ENCODE peak calls at places on chromosomes 16 and 17, in four cellular contexts. B is activated naive CD8-positive, alpha-beta T cell treated with anti-CD3 and anti-CD28 coated beads for 36 hours; R is stimulated activated CD8-positive, alpha-beta memory T cell treated with anti-CD3 and anti-CD28 coated beads, Interleukin-7, amount 100 ng/mL, for 24 hours; Z is skeletal muscle cell. K is an unnamed sample.

GRCh38 chr16:78462261-78463208 is 363.1 kb downstream of the WWOX start:
- DNase-seq in B (no peak), R (no peak), Z (no peak), K (no peak)

GRCh38 chr16:8634991-8635736 is 13.7 kb downstream of the METTL22 start:
- DNase-seq in B (no peak), R (no peak), Z (no peak), K (no peak)

GRCh38 chr17:48541036-48541573 is 3.8 kb downstream of the HOXB2 start:
- DNase-seq in B (no peak), R (no peak), Z (no peak), K (no peak)

GRCh38 chr16:55043499-55043898 is 112.8 kb downstream of the IRX5 start:
- DNase-seq in B (no peak), R (no peak), Z (no peak), K (no peak)

GRCh38 chr16:57186630-57187507 is 740 bp downstream of the RSPRY1 start:
- DNase-seq in B (peak), R (no peak), Z (no peak), K (peak)

GRCh38 chr17:30378191-30378796 is 433 bp upstream of the CPD start:
- DNase-seq in B (peak), R (no peak), Z (no peak), K (peak)

GRCh38 chr16:50290856-50291255 is 24.5 kb downstream of the ADCY7 start:
- DNase-seq in B (no peak), R (no peak), Z (no peak), K (no peak)

GRCh38 chr17:39782980-39783379 is 45.2 kb downstream of the GRB7 start:
- DNase-seq in B (no peak), R (no peak), Z (no peak), K (no peak)

GRCh38 chr17:79741751-79742588 is 11.2 kb downstream of the ENPP7 start:
- DNase-seq in B (peak), R (peak), Z (no peak), K (peak)

GRCh38 chr17:20955437-20956323 is 87.1 kb downstream of the USP22 start:
- DNase-seq in B (no peak), R (no peak), Z (peak), K (no peak)

GRCh38 chr16:11666108-11667055 is 1.9 kb upstream of the SNN start:
- DNase-seq in B (no peak), R (no peak), Z (no peak), K (no peak)

GRCh38 chr17:7574176-7574953 is 5.1 kb upstream of the CD68 start:
- DNase-seq in B (no peak), R (no peak), Z (no peak), K (no peak)

GRCh38 chr17:74432484-74433391 is 850 bp downstream of the GPRC5C start:
- DNase-seq in B (no peak), R (no peak), Z (no peak), K (no peak)

GRCh38 chr16:49592507-49593422 is 219.2 kb downstream of the C16orf78 start:
- DNase-seq in B (peak), R (no peak), Z (no peak), K (no peak)

GRCh38 chr17:77215281-77215680 is 74.5 kb downstream of the SEC14L1 start:
- DNase-seq in B (no peak), R (no peak), Z (no peak), K (no peak)

GRCh38 chr17:69047368-69048263 is 13.1 kb downstream of the ABCA9 start:
- DNase-seq in B (no peak), R (no peak), Z (peak), K (no peak)

GRCh38 chr17:9403207-9403606 is 172.4 kb downstream of the STX8 start:
- DNase-seq in B (no peak), R (no peak), Z (no peak), K (no peak)

GRCh38 chr17:63613663-63614062 is 8.6 kb upstream of the MAP3K3 start:
- DNase-seq in B (no peak), R (no peak), Z (no peak), K (no peak)

K was measured in Peyer's patch.